ENCODE peak calls at places on chromosomes 5 and 9, in seven cellular contexts. X, N, Q, C, M, E and F are unnamed samples.

GRCh38 chr5:1195439-1195838 is 6.0 kb upstream of the SLC6A19 start:
- DNase-seq in X (no peak), E (no peak), Q (no peak), C (no peak), N (no peak), M (no peak), F (no peak)

GRCh38 chr9:110745656-110746055 is 77.1 kb downstream of the MUSK start:
- DNase-seq in C (no peak), E (no peak), M (no peak), X (peak; percentile 36), Q (peak; percentile 82), N (no peak), F (no peak)

GRCh38 chr5:179806250-179807045 is at the start of gene MGAT4B:
- DNase-seq in X (peak; percentile 93), Q (peak; percentile 74), E (peak; percentile 91), C (no peak), N (peak; percentile 64), M (peak; percentile 96), F (peak; percentile 70)

GRCh38 chr5:30874234-30875034 is 319.1 kb upstream of the CDH6 start:
- DNase-seq in Q (no peak), M (no peak), C (no peak), E (no peak), N (no peak), X (no peak), F (no peak)

GRCh38 chr5:926416-927171 is 33.9 kb downstream of the TRIP13 start:
- DNase-seq in M (peak; percentile 54), N (peak; percentile 46), Q (no peak), E (no peak), X (peak; percentile 56), C (no peak), F (peak; percentile 29)

GRCh38 chr9:35791321-35791921 is at the start of gene NPR2:
- DNase-seq in C (no peak), Q (no peak), M (peak; percentile 71), N (no peak), X (peak; percentile 70), E (no peak), F (peak; percentile 39)

GRCh38 chr5:10607666-10608442 is 44.0 kb downstream of the ANKRD33B start:
- DNase-seq in X (peak; percentile 93), N (no peak), E (peak; percentile 80), C (no peak), M (no peak), Q (no peak), F (peak; percentile 90)

GRCh38 chr5:55546991-55547390 is 12.2 kb upstream of the PLPP1 start:
- DNase-seq in E (no peak), X (no peak), N (no peak), Q (peak; percentile 21), M (no peak), C (no peak), F (no peak)

GRCh38 chr5:141757402-141757801 is 75.4 kb upstream of the ARAP3 start:
- DNase-seq in C (peak; percentile 29), N (peak; percentile 73), E (no peak), X (peak; percentile 68), M (peak; percentile 80), Q (peak; percentile 67), F (peak; percentile 29)

GRCh38 chr9:113589890-113590289 is 126.4 kb downstream of the RGS3 start:
- DNase-seq in X (peak; percentile 67), N (no peak), Q (peak; percentile 38), E (no peak), C (no peak), M (no peak), F (peak; percentile 64)

GRCh38 chr9:34211395-34211794 is 32.6 kb downstream of the UBAP1 start:
- DNase-seq in M (no peak), C (no peak), E (peak; percentile 67), N (no peak), X (no peak), Q (no peak), F (no peak)

GRCh38 chr5:42718591-42718990 is 38.0 kb upstream of the CCDC152 start:
- DNase-seq in X (no peak), N (no peak), M (no peak), E (no peak), Q (peak; percentile 75), C (no peak), F (peak; percentile 65)

GRCh38 chr9:118023649-118024048 is 319.4 kb downstream of the TLR4 start:
- DNase-seq in Q (no peak), M (no peak), N (no peak), X (no peak), C (no peak), E (no peak), F (no peak)

GRCh38 chr9:89381308-89381609 is 63.0 kb downstream of the SECISBP2 start:
- DNase-seq in Q (no peak), C (no peak), M (no peak), X (no peak), N (no peak), E (no peak), F (no peak)

DNA sequence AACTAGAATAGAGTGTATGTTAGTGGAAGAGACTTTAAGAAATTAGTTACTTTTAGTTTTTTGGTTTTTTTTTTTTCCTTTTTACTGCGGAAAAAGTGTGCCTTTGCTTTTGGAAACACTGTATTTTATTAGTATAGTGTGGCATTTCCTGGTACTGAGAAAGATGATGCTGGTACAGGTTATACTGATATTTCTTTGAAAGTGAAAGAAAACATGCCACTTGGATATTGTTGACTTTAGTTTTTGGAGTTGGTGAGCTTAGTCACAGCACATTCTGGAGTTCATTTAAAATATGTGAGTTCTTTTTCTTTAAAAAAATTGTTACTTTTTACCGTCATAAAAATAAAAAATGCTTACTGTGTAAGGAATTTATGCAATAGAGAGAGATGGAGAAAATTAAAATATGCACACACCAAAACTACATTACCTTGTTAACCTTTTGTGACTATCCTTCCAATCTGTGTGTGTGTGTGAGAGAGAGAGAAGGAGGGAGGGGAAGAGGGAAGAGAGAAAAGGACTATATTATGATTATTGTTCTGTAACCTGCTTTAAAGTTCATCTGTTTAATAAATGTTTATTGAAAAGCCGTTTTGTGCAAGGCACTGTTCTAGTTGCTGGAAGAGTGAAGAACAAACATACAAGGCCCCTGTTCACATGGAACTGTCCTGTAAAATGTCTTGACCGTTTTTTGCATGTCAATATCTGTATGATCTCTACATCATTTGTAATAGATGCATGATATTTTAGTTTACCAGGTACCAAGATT is 1.9 kb downstream of the UGCG start:
- DNase-seq in N (no peak), Q (peak; percentile 19), C (no peak), X (peak; percentile 48), E (no peak), M (no peak), F (no peak)
- H4K20me1 ChIP-seq in N (no peaks in the 10 kb centered on the region), Q (peaks cover 58% of the 10 kb centered on the region), C (no peaks in the 10 kb centered on the region), X (peaks cover 13% of the 10 kb centered on the region), E (peaks cover 33% of the 10 kb centered on the region), M (peaks cover 55% of the 10 kb centered on the region), F (no peaks in the 10 kb centered on the region)

GRCh38 chr9:84978761-84979160 is 309.2 kb downstream of the NTRK2 start:
- DNase-seq in N (no peak), X (no peak), E (no peak), Q (no peak), M (no peak), C (no peak), F (no peak)

GRCh38 chr9:84975926-84976325 is 306.4 kb downstream of the NTRK2 start:
- DNase-seq in X (no peak), M (no peak), N (no peak), E (no peak), C (no peak), Q (no peak), F (peak; percentile 64)

GRCh38 chr9:84974790-84975189 is 305.3 kb downstream of the NTRK2 start:
- DNase-seq in X (no peak), M (no peak), E (no peak), C (no peak), Q (no peak), N (no peak), F (no peak)

GRCh38 chr9:84970432-84970831 is 300.9 kb downstream of the NTRK2 start:
- DNase-seq in M (no peak), N (no peak), X (peak; percentile 14), E (no peak), C (no peak), Q (peak; percentile 10), F (peak; percentile 20)

GRCh38 chr9:84974258-84974657 is 304.7 kb downstream of the NTRK2 start:
- DNase-seq in N (no peak), Q (no peak), X (no peak), E (no peak), M (no peak), C (no peak), F (no peak)
- H3K27ac ChIP-seq in N (no peak overlapping the region), Q (no peak overlapping the region), X (no peak overlapping the region), E (no peak overlapping the region), M (no peak overlapping the region), C (no peak overlapping the region), F (no peak overlapping the region)

GRCh38 chr5:131605086-131605485 is 29.9 kb downstream of the RAPGEF6 start:
- DNase-seq in N (no peak), C (no peak), M (no peak), X (no peak), Q (no peak), E (no peak), F (no peak)

GRCh38 chr5:131608597-131608996 is 26.4 kb downstream of the RAPGEF6 start:
- DNase-seq in C (no peak), M (no peak), E (no peak), N (no peak), Q (no peak), X (no peak), F (no peak)

GRCh38 chr5:131609774-131610173 is 25.3 kb downstream of the RAPGEF6 start:
- DNase-seq in N (no peak), X (no peak), Q (no peak), E (no peak), M (no peak), C (no peak), F (no peak)

GRCh38 chr5:131607903-131608540 is 27.0 kb downstream of the RAPGEF6 start:
- DNase-seq in Q (no peak), M (no peak), X (no peak), N (no peak), E (no peak), C (no peak), F (no peak)

GRCh38 chr5:131607418-131607817 is 27.6 kb downstream of the RAPGEF6 start:
- DNase-seq in M (no peak), C (no peak), Q (no peak), E (no peak), N (no peak), X (no peak), F (no peak)
- H4K20me1 ChIP-seq in M (no peaks in the 10 kb centered on the region), C (peaks cover 5% of the 10 kb centered on the region), Q (no peaks in the 10 kb centered on the region), E (peaks cover 15% of the 10 kb centered on the region), N (no peaks in the 10 kb centered on the region), X (no peaks in the 10 kb centered on the region), F (no peaks in the 10 kb centered on the region)

GRCh38 chr9:125890793-125891192 is 143.6 kb downstream of the PBX3 start:
- DNase-seq in Q (no peak), M (peak; percentile 10), X (no peak), N (no peak), C (no peak), E (no peak), F (no peak)
- H3K27ac ChIP-seq in Q (no peak overlapping the region), M (peak overlapping the region; percentile 88), X (peak overlapping the region; percentile 84), N (no peak overlapping the region), C (no peak overlapping the region), E (no peak overlapping the region), F (no peak overlapping the region)